ENCODE peak calls at places on chromosomes 13 and 19, in eight cellular contexts. V is brain microvascular endothelial cell, W is IMR-90, S is GM23338, F is pancreas, U is thoracic aorta, K is tibial artery, G is colonic mucosa. J is an unnamed sample.

GRCh38 chr13:53782400-53783030 is 753.9 kb downstream of the OLFM4 start:
- DNase-seq in V (peak), W (peak), S (peak), F (peak), U (no peak), K (no peak), G (peak), J (no peak)

GRCh38 chr13:36031490-36031889 is 99.7 kb downstream of the DCLK1 start:
- DNase-seq in V (no peak), W (no peak), S (no peak), F (no peak), U (no peak), K (no peak), G (no peak), J (no peak)

GRCh38 chr13:109381546-109382180 is 404.7 kb downstream of the IRS2 start:
- DNase-seq in V (peak), W (peak), S (no peak), F (no peak), U (no peak), K (no peak), G (no peak), J (peak)

GRCh38 chr19:10899171-10899653 is 27.9 kb downstream of the CARM1 start:
- DNase-seq in V (no peak), W (no peak), S (no peak), F (peak), U (no peak), K (no peak), G (peak), J (no peak)

GRCh38 chr19:29552454-29553280 is 26.9 kb downstream of the VSTM2B start:
- DNase-seq in V (no peak), W (no peak), S (no peak), F (no peak), U (no peak), K (no peak), G (no peak), J (no peak)

GRCh38 chr13:111202149-111202548 is 87.0 kb downstream of the ARHGEF7 start:
- DNase-seq in V (no peak), W (no peak), S (peak), F (no peak), U (no peak), K (no peak), G (no peak), J (no peak)

GRCh38 chr13:101835920-101836319 is 383.4 kb downstream of the ITGBL1 start:
- DNase-seq in V (no peak), W (no peak), S (no peak), F (no peak), U (no peak), K (no peak), G (no peak), J (no peak)

GRCh38 chr13:42526276-42526675 is 47.7 kb upstream of the TNFSF11 start:
- DNase-seq in V (no peak), W (no peak), S (no peak), F (no peak), U (no peak), K (no peak), G (no peak), J (no peak)

GRCh38 chr13:101730420-101731000 is 278.0 kb downstream of the ITGBL1 start:
- DNase-seq in V (no peak), W (no peak), S (no peak), F (no peak), U (no peak), K (no peak), G (no peak), J (no peak)

GRCh38 chr13:63938851-63939250 is 2523.2 kb upstream of the PCDH20 start:
- DNase-seq in V (peak), W (peak), S (no peak), F (no peak), U (no peak), K (no peak), G (no peak), J (no peak)

GRCh38 chr13:53064721-53065120 is 36.1 kb downstream of the OLFM4 start:
- DNase-seq in V (no peak), W (no peak), S (no peak), F (peak), U (no peak), K (no peak), G (no peak), J (no peak)

GRCh38 chr13:53254495-53254894 is 225.9 kb downstream of the OLFM4 start:
- DNase-seq in V (no peak), W (no peak), S (peak), F (no peak), U (no peak), K (no peak), G (no peak), J (no peak)

GRCh38 chr19:52585101-52585500 is 15.0 kb downstream of the ZNF701 start:
- DNase-seq in V (no peak), W (no peak), S (peak), F (no peak), U (no peak), K (no peak), G (no peak), J (no peak)

GRCh38 chr13:90746230-90746629 is 601.3 kb upstream of the MIR17HG start:
- DNase-seq in V (no peak), W (no peak), S (peak), F (no peak), U (no peak), K (no peak), G (no peak), J (no peak)

GRCh38 chr13:44292545-44292944 is 81.1 kb upstream of the SERP2 start:
- DNase-seq in V (no peak), W (no peak), S (no peak), F (no peak), U (no peak), K (no peak), G (no peak), J (no peak)

GRCh38 chr13:42926043-42926442 is 66.0 kb downstream of the EPSTI1 start:
- DNase-seq in V (no peak), W (no peak), S (no peak), F (no peak), U (no peak), K (no peak), G (no peak), J (no peak)

GRCh38 chr19:51367565-51368365 is 1.0 kb downstream of the CLDND2 start:
- DNase-seq in V (peak), W (peak), S (peak), F (peak), U (peak), K (peak), G (peak), J (peak)

GRCh38 chr19:51368366-51369282 is at the start of gene CLDND2:
- DNase-seq in V (no peak), W (no peak), S (no peak), F (no peak), U (no peak), K (no peak), G (no peak), J (no peak)

GRCh38 chr19:51372021-51372648 is 319 bp downstream of the NKG7 start:
- DNase-seq in V (no peak), W (no peak), S (no peak), F (no peak), U (no peak), K (no peak), G (no peak), J (no peak)

GRCh38 chr19:51371186-51371690 is 1.2 kb downstream of the NKG7 start:
- DNase-seq in V (no peak), W (no peak), S (no peak), F (no peak), U (no peak), K (no peak), G (no peak), J (no peak)

GRCh38 chr19:51370230-51370629 is 1.4 kb upstream of the CLDND2 start:
- DNase-seq in V (no peak), W (no peak), S (no peak), F (no peak), U (no peak), K (no peak), G (no peak), J (no peak)
- H3K4me3 ChIP-seq in V (no peak), W (no peak), S (no peak), F (no peak), U (no peak), K (no peak), G (no peak), J (no peak)

GRCh38 chr19:54063350-54064078 is at the start of gene VSTM1:
- DNase-seq in V (no peak), W (no peak), S (no peak), F (no peak), U (no peak), K (no peak), G (no peak), J (no peak)

GRCh38 chr19:54062643-54063042 is 1.1 kb downstream of the VSTM1 start:
- DNase-seq in V (no peak), W (no peak), S (no peak), F (no peak), U (no peak), K (no peak), G (no peak), J (no peak)
- H3K27ac ChIP-seq in V (no peak), W (no peak), S (no peak), F (no peak), U (no peak), K (no peak), G (no peak), J (no peak)

GRCh38 chr19:2798158-2798685 is 12.9 kb downstream of the THOP1 start:
- DNase-seq in V (no peak), W (no peak), S (no peak), F (no peak), U (no peak), K (no peak), G (no peak), J (no peak)
- TF ChIP-seq CTCF in V (no peak), W (no peak), S (no peak), F (no peak), U (no peak), K (no peak), G (no peak), J (no peak)

DNA sequence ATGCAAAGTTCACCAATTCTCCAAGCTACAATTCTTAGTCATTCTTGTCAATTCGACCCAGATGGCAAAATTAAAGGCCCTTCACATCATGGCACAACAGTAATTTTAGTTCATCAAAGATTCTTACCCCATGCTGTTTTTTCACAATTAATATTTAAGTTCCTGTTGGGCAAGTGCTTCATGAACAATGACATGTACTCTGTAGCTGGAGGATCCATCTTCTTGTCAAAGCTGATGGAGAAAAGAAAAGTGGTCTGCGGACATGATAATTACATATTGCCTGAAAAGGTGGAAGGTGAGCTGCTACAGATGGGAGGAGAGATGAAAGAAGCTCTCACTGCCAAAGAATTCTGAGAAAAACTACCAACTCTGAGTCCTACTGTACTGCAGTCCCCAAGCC is 1370.3 kb upstream of the SLC10A2 start:
- DNase-seq in V (no peak), W (no peak), S (no peak), F (no peak), U (no peak), K (no peak), G (no peak), J (no peak)
- H3K4me3 ChIP-seq in V (no peak), W (no peak), S (no peak), F (no peak), U (no peak), K (no peak), G (no peak), J (no peak)

DNA sequence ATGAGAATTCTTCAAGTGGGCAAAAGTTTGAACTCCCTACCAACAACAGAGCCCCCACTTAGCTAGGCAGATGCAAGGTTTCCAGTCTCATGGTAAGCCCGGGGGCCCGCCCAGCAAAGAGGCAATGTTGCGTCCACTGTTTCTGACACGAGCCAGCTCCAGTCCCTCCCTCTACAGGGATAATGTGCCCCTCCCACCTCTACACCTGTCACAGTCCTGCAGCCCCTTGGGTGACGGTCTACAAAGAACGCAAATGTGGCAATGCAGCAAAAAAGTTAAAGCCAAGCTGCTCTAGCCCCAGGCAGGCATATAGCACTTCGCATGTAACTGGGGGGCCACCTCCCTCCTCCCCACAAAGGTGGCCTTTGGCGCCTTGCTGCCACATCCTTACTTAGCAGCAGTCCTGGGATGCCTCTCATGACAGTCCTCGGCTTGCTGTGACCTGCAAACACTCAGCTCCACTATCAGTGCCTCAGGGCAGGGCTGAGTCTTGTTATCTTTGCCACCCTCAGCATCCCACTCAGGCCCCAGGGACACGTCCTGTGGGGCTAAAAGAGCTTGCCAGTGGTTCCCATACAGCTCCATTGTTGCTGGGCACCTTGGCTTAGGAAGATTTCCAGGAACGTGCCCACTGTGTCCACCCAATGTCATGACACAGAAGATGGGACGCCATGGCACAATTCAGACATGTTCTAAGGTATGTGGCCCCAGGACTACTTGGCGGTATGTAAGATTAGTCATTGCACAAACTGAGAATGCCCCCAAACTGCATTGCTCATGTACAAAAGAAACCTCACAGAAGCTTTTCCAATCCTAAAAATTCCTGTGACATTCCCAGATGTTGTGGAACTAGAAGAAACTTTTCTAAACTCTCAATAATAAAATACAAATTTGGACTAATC is 16.4 kb downstream of the DOCK9 start:
- DNase-seq in V (peak), W (no peak), S (no peak), F (no peak), U (no peak), K (no peak), G (no peak), J (no peak)
- H3K27ac ChIP-seq in V (no peak), W (no peak), S (no peak), F (no peak), U (no peak), K (no peak), G (no peak), J (no peak)

DNA sequence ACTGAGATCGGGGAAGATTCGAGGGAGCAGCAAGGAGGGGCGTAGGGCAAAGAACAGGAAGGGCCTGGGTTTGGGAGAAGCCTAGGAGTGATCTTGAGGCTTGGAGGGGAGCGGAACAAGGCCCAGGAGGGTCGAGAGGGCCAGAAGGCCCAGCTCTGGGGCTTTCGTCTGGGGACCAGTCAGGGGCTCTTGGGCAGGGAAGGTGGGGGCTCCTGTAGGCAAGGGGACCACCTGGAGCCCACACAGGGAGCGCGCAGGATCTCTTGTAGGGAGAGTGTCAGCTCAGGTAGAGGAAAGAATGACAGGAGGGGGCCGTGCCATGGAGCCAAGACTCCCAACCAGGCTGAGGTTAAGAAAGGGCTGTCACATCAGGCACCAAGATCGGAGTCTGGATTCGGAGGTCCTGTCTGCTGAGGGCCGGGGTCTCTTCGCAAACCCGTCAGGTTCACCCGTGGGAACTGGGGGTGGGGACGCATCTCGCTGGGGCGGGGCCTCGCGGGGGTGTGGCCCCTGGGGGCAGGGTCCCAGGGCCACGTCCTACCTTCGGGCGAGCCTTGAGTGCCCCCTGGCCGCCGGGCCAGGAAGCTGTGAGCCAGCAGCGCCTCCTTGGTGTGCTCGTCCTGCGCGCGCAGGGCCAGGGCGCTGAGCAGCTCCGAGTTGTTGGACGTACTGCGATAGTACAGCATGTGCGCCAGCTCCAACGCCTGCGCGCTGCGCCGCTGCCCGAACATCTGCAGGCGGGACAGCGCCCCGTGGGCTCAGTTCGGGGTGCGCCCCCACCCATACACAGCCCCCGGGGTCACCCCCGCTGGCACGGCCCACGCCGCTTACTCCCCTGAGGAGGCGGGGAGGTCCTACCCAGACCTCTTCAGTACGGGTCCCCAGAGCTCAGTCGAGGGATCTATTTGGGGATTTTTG is 8.4 kb downstream of the EMP3 start:
- DNase-seq in V (peak), W (peak), S (peak), F (peak), U (peak), K (peak), G (peak), J (peak)
- TF ChIP-seq CTCF in V (peak), W (peak), S (peak), F (peak), U (peak), K (peak), G (peak), J (peak)

GRCh38 chr19:40718774-40719391 is 2.0 kb downstream of the ITPKC start:
- DNase-seq in V (peak), W (peak), S (peak), F (peak), U (no peak), K (peak), G (peak), J (no peak)
- H3K4me3 ChIP-seq in V (peak), W (peak), S (peak), F (peak), U (peak), K (peak), G (peak), J (peak)

DNA sequence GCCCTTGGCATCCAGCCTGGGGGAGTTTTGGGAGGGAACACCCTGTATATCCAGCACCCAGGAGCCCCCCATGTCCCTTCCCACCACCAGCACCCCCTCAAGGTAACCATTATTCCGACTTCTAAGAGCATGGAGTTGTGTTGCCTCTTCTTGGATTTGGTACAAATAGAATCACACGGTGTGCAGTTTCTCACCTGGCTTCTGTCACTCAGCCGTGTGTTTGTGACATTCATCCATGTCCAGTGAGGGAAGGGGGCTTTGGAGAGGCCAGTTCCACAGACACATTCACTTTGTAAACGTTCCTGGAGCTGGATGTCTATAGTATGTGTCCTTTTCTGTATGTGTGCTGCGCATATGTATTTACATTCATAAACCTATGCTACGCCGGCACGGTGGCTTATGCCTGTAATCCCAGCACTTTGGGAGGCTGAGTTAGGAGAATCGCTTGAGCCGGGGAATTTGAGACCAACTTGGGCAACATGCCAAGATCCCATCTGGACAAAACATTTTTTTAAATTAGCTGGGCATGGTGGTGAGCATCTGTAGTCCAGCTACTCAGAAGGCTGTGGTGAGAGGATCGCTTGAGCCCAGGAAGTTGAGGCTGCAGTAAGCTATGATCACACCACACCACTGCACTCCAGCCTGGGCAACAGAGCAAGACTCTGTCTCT is 36.6 kb downstream of the MYH14 start:
- DNase-seq in V (no peak), W (no peak), S (no peak), F (no peak), U (no peak), K (no peak), G (no peak), J (no peak)
- H3K27ac ChIP-seq in V (no peak), W (no peak), S (no peak), F (no peak), U (no peak), K (no peak), G (no peak), J (no peak)

GRCh38 chr19:12495002-12495802 is 10.6 kb upstream of the ZNF709 start:
- DNase-seq in V (peak), W (peak), S (peak), F (peak), U (peak), K (peak), G (peak), J (peak)
- TF ChIP-seq CTCF in V (peak), W (peak), S (peak), F (no peak), U (peak), K (peak), G (no peak), J (peak)